ENCODE peak calls at places on chromosomes 1 and 21, in six cellular contexts. I, Q, F, S, R and Z are unnamed samples.
A peak's percentile ranks its signal among the peaks of the same experiment; 100 is the strongest.

GRCh38 chr1:214234635-214235025 is 46.3 kb upstream of the SMYD2 start:
- ATAC-seq in I (no peak), R (no peak), F (no peak), S (no peak), Q (no peak), Z (no peak)

GRCh38 chr1:206035027-206035426 is 11.3 kb upstream of the CTSE start:
- ATAC-seq in Q (no peak), R (peak; percentile 14), I (no peak), S (peak; percentile 54), F (no peak), Z (no peak)

GRCh38 chr1:110668523-110668922 is 6.2 kb downstream of the KCNA3 start:
- ATAC-seq in R (no peak), F (no peak), Q (no peak), I (no peak), S (no peak), Z (no peak)

GRCh38 chr1:167782946-167783345 is 61.2 kb downstream of the MPZL1 start:
- ATAC-seq in F (no peak), Q (no peak), R (no peak), S (no peak), I (no peak), Z (no peak)

GRCh38 chr21:36232641-36233040 is 76.0 kb downstream of the DOP1B start:
- ATAC-seq in Q (no peak), S (no peak), I (no peak), F (no peak), R (no peak), Z (no peak)

GRCh38 chr1:27166351-27166802 is 11.5 kb upstream of the SLC9A1 start:
- ATAC-seq in S (no peak), R (no peak), F (peak; percentile 28), Q (no peak), I (no peak), Z (no peak)

GRCh38 chr1:177561436-177561835 is 390.7 kb downstream of the BRINP2 start:
- ATAC-seq in I (no peak), F (no peak), Q (no peak), S (no peak), R (peak; percentile 94), Z (no peak)

GRCh38 chr1:191174298-191174697 is 696.6 kb upstream of the BRINP3 start:
- ATAC-seq in R (peak; percentile 98), S (no peak), I (no peak), F (no peak), Q (no peak), Z (no peak)

GRCh38 chr21:41597811-41598231 is 89.9 kb upstream of the TMPRSS2 start:
- ATAC-seq in Q (no peak), S (no peak), I (no peak), R (no peak), F (no peak), Z (no peak)

GRCh38 chr1:119285482-119285881 is 83.1 kb upstream of the HAO2 start:
- ATAC-seq in Q (no peak), I (peak; percentile 71), F (peak; percentile 54), S (no peak), R (no peak), Z (no peak)

GRCh38 chr21:31526040-31526439 is 133.5 kb upstream of the SOD1 start:
- ATAC-seq in R (no peak), Q (no peak), F (no peak), I (no peak), S (no peak), Z (no peak)

GRCh38 chr1:110726755-110727154 is 52.0 kb upstream of the KCNA3 start:
- ATAC-seq in I (no peak), F (no peak), S (no peak), R (peak; percentile 96), Q (no peak), Z (no peak)

GRCh38 chr1:50268049-50268448 is 155.2 kb downstream of the DMRTA2 start:
- ATAC-seq in F (no peak), I (no peak), R (no peak), S (no peak), Q (peak; percentile 48), Z (no peak)

GRCh38 chr1:225735252-225736149 is 42.1 kb upstream of the SRP9 start:
- ATAC-seq in I (peak; percentile 95), Q (peak; percentile 66), R (no peak), S (peak; percentile 87), F (peak; percentile 94), Z (peak; percentile 93)

GRCh38 chr1:9426291-9426711 is 113.0 kb upstream of the SLC25A33 start:
- ATAC-seq in R (peak; percentile 84), I (no peak), F (no peak), S (no peak), Q (no peak), Z (no peak)

GRCh38 chr1:18166341-18166740 is 58.7 kb downstream of the IGSF21 start:
- ATAC-seq in S (no peak), Q (no peak), R (no peak), I (no peak), F (no peak), Z (no peak)

GRCh38 chr1:1253314-1253713 is 6.8 kb upstream of the C1QTNF12 start:
- ATAC-seq in S (no peak), I (no peak), F (no peak), Q (no peak), R (no peak), Z (no peak)

GRCh38 chr1:12551584-12551983 is 66.4 kb downstream of the DHRS3 start:
- ATAC-seq in F (no peak), Q (no peak), I (no peak), R (no peak), S (no peak), Z (no peak)

GRCh38 chr1:12554521-12555305 is 63.3 kb downstream of the DHRS3 start:
- ATAC-seq in R (no peak), F (no peak), I (no peak), Q (no peak), S (no peak), Z (no peak)

GRCh38 chr1:12552111-12552888 is 65.7 kb downstream of the DHRS3 start:
- ATAC-seq in F (no peak), R (no peak), I (no peak), S (no peak), Q (no peak), Z (no peak)

GRCh38 chr1:12553963-12554362 is 64.0 kb downstream of the DHRS3 start:
- ATAC-seq in I (no peak), F (no peak), S (peak; percentile 55), R (peak; percentile 24), Q (peak; percentile 77), Z (no peak)

DNA sequence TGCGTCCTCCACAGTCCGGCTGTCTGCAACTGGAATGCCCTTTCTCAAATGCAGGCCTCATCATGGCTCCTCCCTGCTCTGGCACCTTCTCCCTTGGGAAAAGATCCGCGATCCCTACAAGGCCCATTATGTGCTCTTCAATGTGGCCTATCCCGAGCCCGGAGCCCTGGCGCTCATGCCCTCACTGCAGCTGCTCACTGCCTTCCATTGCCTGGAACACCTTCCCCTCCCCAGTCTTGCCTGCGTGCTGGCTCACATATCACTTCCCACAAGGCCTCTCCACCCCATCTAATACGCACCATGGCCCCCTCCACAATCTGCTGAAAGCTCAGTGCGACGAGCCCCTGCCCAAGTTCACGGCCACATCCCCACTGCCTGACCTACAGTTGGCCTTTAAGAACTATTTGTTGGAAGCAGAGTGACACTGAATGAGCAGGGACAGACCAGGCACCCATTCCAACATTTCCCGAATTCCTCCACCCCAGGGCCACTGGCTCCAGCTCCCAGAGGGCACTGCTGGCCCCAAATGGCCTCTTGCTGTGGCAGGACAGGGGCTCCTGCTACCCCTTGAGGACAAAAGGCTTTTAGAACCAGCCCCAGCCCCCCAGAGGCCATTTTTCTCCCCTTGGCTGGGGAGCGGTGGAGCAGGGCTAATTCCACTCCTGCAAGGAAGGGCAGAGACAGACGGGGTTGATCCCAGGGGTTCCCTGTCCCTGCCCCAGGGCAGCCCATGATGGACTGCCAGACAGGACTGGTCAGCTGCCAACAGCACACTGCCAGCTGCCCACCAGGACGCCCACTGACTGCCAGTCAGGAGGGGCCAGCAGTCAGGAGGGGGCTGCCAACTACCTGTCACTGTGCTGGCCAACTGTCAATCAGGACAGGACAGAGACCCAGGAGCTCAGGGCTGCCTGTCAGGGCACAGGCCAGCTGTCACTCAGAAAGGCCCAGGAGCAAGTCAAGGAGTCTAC is 64.8 kb downstream of the DHRS3 start:
- ATAC-seq in F (no peak), S (peak; percentile 25), Q (no peak), R (no peak), I (no peak), Z (no peak)
- TF ChIP-seq EP300 in F (no peak), S (no peak), Q (no peak), R (no peak), I (no peak), Z (no peak)

GRCh38 chr1:24911651-24912144 is 18.4 kb downstream of the RUNX3 start:
- ATAC-seq in F (no peak), Q (no peak), I (no peak), S (no peak), R (no peak), Z (no peak)

GRCh38 chr1:24910751-24911650 is 19.1 kb downstream of the RUNX3 start:
- ATAC-seq in I (no peak), R (no peak), Q (peak; percentile 49), S (peak; percentile 71), F (peak; percentile 28), Z (no peak)

GRCh38 chr1:24910210-24910609 is 19.9 kb downstream of the RUNX3 start:
- ATAC-seq in R (no peak), Q (no peak), I (no peak), F (no peak), S (no peak), Z (no peak)

GRCh38 chr1:24908591-24909259 is 21.4 kb downstream of the RUNX3 start:
- ATAC-seq in I (no peak), R (no peak), S (no peak), F (no peak), Q (no peak), Z (no peak)

GRCh38 chr1:24909388-24909898 is 20.6 kb downstream of the RUNX3 start:
- ATAC-seq in Q (peak; percentile 84), S (peak; percentile 57), I (peak; percentile 76), R (no peak), F (peak; percentile 78), Z (peak; percentile 66)
- TF ChIP-seq CTCF in Q (peak; percentile 81), S (peak; percentile 74), I (peak; percentile 72), R (no peak), F (peak; percentile 30), Z (peak; percentile 8)

DNA sequence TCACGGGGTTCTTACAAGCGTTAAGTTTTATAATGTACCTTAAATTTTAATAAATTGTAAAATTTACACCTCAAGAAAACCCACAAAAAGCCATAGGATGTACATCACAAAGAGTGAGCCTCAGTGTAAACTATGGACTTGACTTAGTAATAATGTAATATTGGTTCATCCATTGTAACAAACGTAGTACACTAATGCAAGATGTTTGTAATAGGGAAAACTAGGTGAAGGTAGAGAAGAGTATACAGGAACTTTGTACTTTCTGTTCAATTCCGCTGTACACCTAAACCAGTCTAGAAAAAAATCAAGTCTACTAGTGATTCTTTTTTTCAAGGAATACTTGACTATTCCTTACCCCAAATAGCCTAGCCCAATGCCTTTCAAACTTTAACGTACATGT is 222.3 kb upstream of the FGGY start:
- ATAC-seq in F (no peak), S (no peak), I (no peak), Q (no peak), R (no peak), Z (no peak)
- TF ChIP-seq EP300 in F (no peak), S (no peak), I (no peak), Q (no peak), R (no peak), Z (no peak)

DNA sequence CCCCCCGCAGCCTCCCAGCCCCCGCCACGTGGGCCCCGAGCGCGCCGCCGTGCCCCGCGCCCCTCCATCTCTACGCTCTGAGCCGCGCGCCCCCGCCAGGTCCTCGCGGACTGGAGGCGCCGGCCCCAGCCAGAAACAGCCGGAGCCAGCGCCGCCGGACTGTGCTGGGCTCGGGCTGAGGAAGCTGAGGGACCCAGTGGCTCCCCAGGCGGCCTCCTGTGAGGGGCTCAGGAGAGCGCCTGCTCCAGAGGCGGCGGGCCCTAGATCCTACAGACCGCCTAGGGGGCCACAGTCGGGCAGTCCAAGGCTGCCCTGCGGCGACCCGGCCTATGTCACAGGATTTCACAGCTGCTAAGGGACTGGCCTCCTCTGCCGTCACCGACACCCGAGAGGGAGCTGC is 82.1 kb downstream of the NENF start:
- ATAC-seq in R (peak; percentile 57), F (no peak), S (no peak), Q (no peak), I (peak; percentile 60), Z (peak; percentile 51)
- TF ChIP-seq CTCF in R (no peak), F (no peak), S (no peak), Q (no peak), I (no peak), Z (no peak)